ENCODE peak calls at places on chromosomes 5 and 9, in five cellular contexts. One of them, this sample, is unnamed.

GRCh38 chr5:117982691-117983090 is 1005.7 kb downstream of the DTWD2 start:
- DNase-seq in PC-3: no peak
- DNase-seq in epithelial cell of esophagus: no peak
- DNase-seq in GM23248: no peak
- DNase-seq in SK-N-SH: no peak
- DNase-seq in this sample: no peak

GRCh38 chr5:172492991-172493390 is 38.7 kb upstream of the SH3PXD2B start:
- DNase-seq in PC-3: no peak
- DNase-seq in epithelial cell of esophagus: no peak
- DNase-seq in GM23248: no peak
- DNase-seq in SK-N-SH: no peak
- DNase-seq in this sample: no peak

GRCh38 chr9:114327749-114328148 is 1.9 kb upstream of the ORM2 start:
- DNase-seq in PC-3: no peak
- DNase-seq in epithelial cell of esophagus: no peak
- DNase-seq in GM23248: no peak
- DNase-seq in SK-N-SH: no peak
- DNase-seq in this sample: no peak

GRCh38 chr5:106875591-106876297 is 795.0 kb downstream of the EFNA5 start:
- DNase-seq in PC-3: peak
- DNase-seq in epithelial cell of esophagus: peak
- DNase-seq in GM23248: peak
- DNase-seq in SK-N-SH: no peak
- DNase-seq in this sample: peak

GRCh38 chr9:137372693-137373610 is 50.0 kb downstream of the EXD3 start:
- DNase-seq in PC-3: no peak
- DNase-seq in epithelial cell of esophagus: no peak
- DNase-seq in GM23248: no peak
- DNase-seq in SK-N-SH: no peak
- DNase-seq in this sample: no peak

GRCh38 chr5:145825751-145826180 is 9.4 kb downstream of the PRELID2 start:
- DNase-seq in PC-3: peak
- DNase-seq in epithelial cell of esophagus: peak
- DNase-seq in GM23248: peak
- DNase-seq in SK-N-SH: peak
- DNase-seq in this sample: peak

GRCh38 chr5:122121782-122122465 is 7.4 kb upstream of the ZNF474 start:
- DNase-seq in PC-3: peak
- DNase-seq in epithelial cell of esophagus: peak
- DNase-seq in GM23248: peak
- DNase-seq in SK-N-SH: no peak
- DNase-seq in this sample: no peak

GRCh38 chr9:5389109-5389732 is 48.5 kb downstream of the PLGRKT start:
- DNase-seq in PC-3: peak
- DNase-seq in epithelial cell of esophagus: peak
- DNase-seq in GM23248: peak
- DNase-seq in SK-N-SH: no peak
- DNase-seq in this sample: no peak

GRCh38 chr5:43422143-43422542 is 10.0 kb upstream of the CCL28 start:
- DNase-seq in PC-3: peak
- DNase-seq in epithelial cell of esophagus: peak
- DNase-seq in GM23248: peak
- DNase-seq in SK-N-SH: no peak
- DNase-seq in this sample: no peak

GRCh38 chr5:11997942-11998341 is 93.7 kb upstream of the CTNND2 start:
- DNase-seq in PC-3: no peak
- DNase-seq in epithelial cell of esophagus: no peak
- DNase-seq in GM23248: no peak
- DNase-seq in SK-N-SH: no peak
- DNase-seq in this sample: no peak

GRCh38 chr9:136901516-136902258 is 15.4 kb downstream of the TRAF2 start:
- DNase-seq in PC-3: peak
- DNase-seq in epithelial cell of esophagus: peak
- DNase-seq in GM23248: peak
- DNase-seq in SK-N-SH: no peak
- DNase-seq in this sample: no peak

GRCh38 chr9:28883209-28883608 is 1309.9 kb upstream of the C9orf72 start:
- DNase-seq in PC-3: no peak
- DNase-seq in epithelial cell of esophagus: no peak
- DNase-seq in GM23248: no peak
- DNase-seq in SK-N-SH: no peak
- DNase-seq in this sample: no peak

GRCh38 chr9:132141364-132141947 is 20.4 kb upstream of the NTNG2 start:
- DNase-seq in PC-3: no peak
- DNase-seq in epithelial cell of esophagus: no peak
- DNase-seq in GM23248: peak
- DNase-seq in SK-N-SH: no peak
- DNase-seq in this sample: no peak

GRCh38 chr9:107624216-107624948 is 134.8 kb upstream of the KLF4 start:
- DNase-seq in PC-3: peak
- DNase-seq in epithelial cell of esophagus: peak
- DNase-seq in GM23248: peak
- DNase-seq in SK-N-SH: no peak
- DNase-seq in this sample: no peak

GRCh38 chr5:168227001-168227400 is 64.4 kb upstream of the WWC1 start:
- DNase-seq in PC-3: peak
- DNase-seq in epithelial cell of esophagus: peak
- DNase-seq in GM23248: peak
- DNase-seq in SK-N-SH: no peak
- DNase-seq in this sample: no peak
- H3K4me3 ChIP-seq in PC-3: no peak
- H3K4me3 ChIP-seq in epithelial cell of esophagus: no peak
- H3K4me3 ChIP-seq in GM23248: no peak
- H3K4me3 ChIP-seq in SK-N-SH: no peak
- H3K4me3 ChIP-seq in this sample: no peak

GRCh38 chr9:130432362-130432761 is 12.4 kb upstream of the ASS1 start:
- DNase-seq in PC-3: peak
- DNase-seq in epithelial cell of esophagus: no peak
- DNase-seq in GM23248: no peak
- DNase-seq in SK-N-SH: peak
- DNase-seq in this sample: no peak

GRCh38 chr9:130433947-130434262 is 10.9 kb upstream of the ASS1 start:
- DNase-seq in PC-3: no peak
- DNase-seq in epithelial cell of esophagus: no peak
- DNase-seq in GM23248: no peak
- DNase-seq in SK-N-SH: no peak
- DNase-seq in this sample: no peak

GRCh38 chr9:130431536-130432303 is 13.0 kb upstream of the ASS1 start:
- DNase-seq in PC-3: no peak
- DNase-seq in epithelial cell of esophagus: no peak
- DNase-seq in GM23248: no peak
- DNase-seq in SK-N-SH: no peak
- DNase-seq in this sample: no peak

GRCh38 chr9:130433168-130433946 is 11.4 kb upstream of the ASS1 start:
- DNase-seq in PC-3: peak
- DNase-seq in epithelial cell of esophagus: peak
- DNase-seq in GM23248: peak
- DNase-seq in SK-N-SH: peak
- DNase-seq in this sample: peak

GRCh38 chr9:130432796-130433167 is 12.0 kb upstream of the ASS1 start:
- DNase-seq in PC-3: no peak
- DNase-seq in epithelial cell of esophagus: no peak
- DNase-seq in GM23248: no peak
- DNase-seq in SK-N-SH: no peak
- DNase-seq in this sample: no peak
- H3K4me3 ChIP-seq in PC-3: peak
- H3K4me3 ChIP-seq in epithelial cell of esophagus: no peak
- H3K4me3 ChIP-seq in GM23248: peak
- H3K4me3 ChIP-seq in SK-N-SH: no peak
- H3K4me3 ChIP-seq in this sample: peak

GRCh38 chr9:21656776-21657637 is 145.4 kb upstream of the MTAP start:
- DNase-seq in PC-3: peak
- DNase-seq in epithelial cell of esophagus: no peak
- DNase-seq in GM23248: peak
- DNase-seq in SK-N-SH: no peak
- DNase-seq in this sample: no peak
- H3K4me3 ChIP-seq in PC-3: peak
- H3K4me3 ChIP-seq in epithelial cell of esophagus: no peak
- H3K4me3 ChIP-seq in GM23248: peak
- H3K4me3 ChIP-seq in SK-N-SH: no peak
- H3K4me3 ChIP-seq in this sample: no peak

DNA sequence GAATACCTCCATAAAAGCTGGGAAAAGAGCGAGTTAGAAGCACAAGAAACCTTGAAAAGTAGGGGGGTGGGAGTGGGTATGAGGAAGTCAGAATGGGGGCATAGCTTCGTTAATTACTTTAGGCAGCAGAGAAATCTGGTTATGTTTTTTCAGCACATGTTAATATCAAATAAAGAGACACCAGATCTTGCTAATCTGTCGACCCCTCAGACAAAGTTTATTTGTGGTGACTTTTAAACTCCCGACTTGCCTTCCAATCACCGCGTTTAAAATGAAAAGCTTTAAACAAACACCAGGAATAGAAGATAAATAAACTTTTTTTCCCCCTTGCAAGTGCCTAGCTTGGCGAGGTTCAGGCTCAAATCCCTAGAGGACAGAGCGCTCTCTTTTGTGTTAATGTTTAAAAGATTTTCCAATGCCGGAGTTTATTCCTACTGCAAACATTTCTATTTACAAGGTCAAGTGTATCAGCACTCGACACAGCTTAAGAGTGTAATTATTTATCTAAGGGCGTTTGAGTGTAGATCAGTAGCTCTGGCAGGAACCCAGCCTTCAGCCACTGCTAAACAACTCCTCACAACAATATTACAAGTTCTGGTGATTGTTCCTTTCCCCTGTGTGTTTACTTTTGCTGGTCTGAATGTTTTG is 4.0 kb downstream of the GAS1 start:
- DNase-seq in PC-3: no peak
- DNase-seq in epithelial cell of esophagus: no peak
- DNase-seq in GM23248: peak
- DNase-seq in SK-N-SH: no peak
- DNase-seq in this sample: no peak
- H3K4me3 ChIP-seq in PC-3: no peak
- H3K4me3 ChIP-seq in epithelial cell of esophagus: no peak
- H3K4me3 ChIP-seq in GM23248: peak
- H3K4me3 ChIP-seq in SK-N-SH: no peak
- H3K4me3 ChIP-seq in this sample: no peak